ENCODE peak calls at places on chromosome 17, in six cellular contexts. N is GM12891, F is H1, J is HepG2, M is GM12878, X is K562. I is an unnamed sample.

GRCh38 chr17:15432807-15433547 is 34.4 kb downstream of the CDRT4 start:
- DNase-seq in J (peak), X (no peak), M (no peak), F (no peak), N (no peak), I (no peak)

GRCh38 chr17:27342059-27342458 is 48.1 kb downstream of the WSB1 start:
- DNase-seq in M (no peak), J (no peak), F (no peak), N (no peak), X (no peak), I (no peak)

GRCh38 chr17:21352981-21353265 is 23.2 kb upstream of the KCNJ12 start:
- DNase-seq in X (no peak), M (no peak), N (no peak), J (no peak), F (no peak), I (no peak)

GRCh38 chr17:42878123-42878880 is 22.3 kb upstream of the G6PC1 start:
- DNase-seq in F (peak), J (peak), N (no peak), X (no peak), M (no peak), I (no peak)

GRCh38 chr17:40065041-40065770 is 2.4 kb downstream of the THRA start:
- DNase-seq in F (no peak), J (no peak), X (no peak), M (no peak), N (no peak), I (no peak)

GRCh38 chr17:79591014-79591590 is 19.7 kb downstream of the RBFOX3 start:
- DNase-seq in J (no peak), X (no peak), N (no peak), M (no peak), F (no peak), I (no peak)

GRCh38 chr17:57875109-57876022 is 25.5 kb upstream of the MRPS23 start:
- DNase-seq in N (no peak), X (peak), J (peak), M (no peak), F (peak), I (no peak)

GRCh38 chr17:9788582-9788981 is 2.8 kb downstream of the DHRS7C start:
- DNase-seq in X (no peak), M (no peak), J (no peak), F (no peak), N (no peak), I (no peak)

GRCh38 chr17:21525464-21526130 is 149.4 kb downstream of the KCNJ12 start:
- DNase-seq in N (no peak), X (no peak), M (no peak), F (peak), J (no peak), I (no peak)

GRCh38 chr17:46916211-46916610 is 6.7 kb upstream of the GOSR2 start:
- DNase-seq in F (no peak), M (no peak), X (no peak), N (no peak), J (no peak), I (no peak)

GRCh38 chr17:41500131-41500911 is 5.1 kb downstream of the KRT13 start:
- DNase-seq in X (peak), J (no peak), F (no peak), M (no peak), N (no peak), I (no peak)

GRCh38 chr17:42422958-42423712 is at the start of gene CAVIN1:
- DNase-seq in N (peak), J (peak), F (peak), X (peak), M (no peak), I (peak)

GRCh38 chr17:9244066-9245052 is 223.0 kb downstream of the NTN1 start:
- DNase-seq in X (no peak), J (no peak), F (no peak), M (no peak), N (no peak), I (no peak)

GRCh38 chr17:260031-260791 is 78.8 kb upstream of the DOC2B start:
- DNase-seq in F (peak), J (no peak), X (no peak), N (no peak), M (no peak), I (no peak)

GRCh38 chr17:58326609-58327341 is 1.8 kb downstream of the TSPOAP1 start:
- DNase-seq in J (no peak), M (no peak), N (no peak), F (no peak), X (no peak), I (peak)

GRCh38 chr17:36468903-36469635 is 17.4 kb upstream of the ZNHIT3 start:
- DNase-seq in F (no peak), X (no peak), M (no peak), J (no peak), N (no peak), I (no peak)

GRCh38 chr17:72237223-72237622 is 116.4 kb downstream of the SOX9 start:
- DNase-seq in J (no peak), F (no peak), M (no peak), N (no peak), X (no peak), I (no peak)

GRCh38 chr17:62179525-62180161 is 114.6 kb upstream of the MED13 start:
- DNase-seq in X (peak), J (peak), F (no peak), M (no peak), N (no peak), I (no peak)

GRCh38 chr17:77191266-77191665 is 50.5 kb downstream of the SEC14L1 start:
- DNase-seq in N (no peak), F (no peak), X (no peak), M (no peak), J (no peak), I (no peak)

GRCh38 chr17:66829386-66829864 is 5.5 kb upstream of the CACNG5 start:
- DNase-seq in F (peak), N (no peak), X (peak), M (no peak), J (peak), I (no peak)

GRCh38 chr17:80025140-80025539 is 10.5 kb downstream of the TBC1D16 start:
- DNase-seq in M (no peak), X (no peak), N (no peak), J (no peak), F (no peak), I (no peak)

GRCh38 chr17:74135391-74136167 is 67.9 kb upstream of the RPL38 start:
- DNase-seq in F (no peak), X (no peak), J (no peak), N (no peak), M (no peak), I (no peak)

GRCh38 chr17:43857141-43857540 is 10.2 kb downstream of the CD300LG start:
- DNase-seq in X (no peak), M (no peak), N (no peak), F (no peak), J (no peak), I (no peak)

GRCh38 chr17:5866978-5867377 is 203.2 kb upstream of the WSCD1 start:
- DNase-seq in J (no peak), F (peak), N (no peak), X (no peak), M (no peak), I (no peak)

GRCh38 chr17:77424585-77425344 is 284.0 kb downstream of the SEC14L1 start:
- DNase-seq in J (no peak), F (no peak), M (no peak), X (peak), N (no peak), I (no peak)

GRCh38 chr17:9291912-9292562 is 270.7 kb downstream of the NTN1 start:
- DNase-seq in M (no peak), F (peak), J (peak), X (peak), N (peak), I (peak)

GRCh38 chr17:13806023-13806553 is 204.4 kb upstream of the HS3ST3A1 start:
- DNase-seq in J (no peak), M (no peak), N (no peak), F (no peak), X (no peak), I (no peak)

GRCh38 chr17:40694584-40694983 is 9.0 kb downstream of the KRT24 start:
- DNase-seq in N (no peak), J (no peak), F (no peak), X (no peak), M (no peak), I (no peak)

GRCh38 chr17:16286009-16286946 is 67.0 kb downstream of the CENPV start:
- DNase-seq in F (peak), X (peak), N (peak), J (peak), M (peak), I (peak)

GRCh38 chr17:6471531-6472465 is 27.5 kb downstream of the PIMREG start:
- DNase-seq in N (no peak), X (peak), F (no peak), J (no peak), M (no peak), I (no peak)

GRCh38 chr17:4622375-4622774 is 19.1 kb downstream of the ALOX15 start:
- DNase-seq in X (no peak), J (no peak), N (no peak), M (no peak), F (no peak), I (no peak)

GRCh38 chr17:50772251-50772650 is 4.9 kb upstream of the ANKRD40CL start:
- DNase-seq in M (no peak), F (no peak), N (peak), J (no peak), X (no peak), I (peak)

GRCh38 chr17:50778471-50778870 is 11.2 kb upstream of the ANKRD40CL start:
- DNase-seq in M (no peak), X (no peak), N (no peak), J (no peak), F (no peak), I (no peak)

GRCh38 chr17:50778988-50779387 is 11.7 kb upstream of the ANKRD40CL start:
- DNase-seq in M (no peak), F (no peak), X (no peak), J (no peak), N (no peak), I (no peak)

GRCh38 chr17:50769884-50770283 is 2.6 kb upstream of the ANKRD40CL start:
- DNase-seq in M (no peak), N (no peak), J (no peak), F (peak), X (no peak), I (no peak)

GRCh38 chr17:50774225-50774803 is 7.0 kb upstream of the ANKRD40CL start:
- DNase-seq in M (no peak), X (no peak), J (no peak), N (no peak), F (no peak), I (no peak)
- TF ChIP-seq TAF1 in M (no peak), X (no peak), J (no peak), N (no peak), F (no peak), I (no peak)

DNA sequence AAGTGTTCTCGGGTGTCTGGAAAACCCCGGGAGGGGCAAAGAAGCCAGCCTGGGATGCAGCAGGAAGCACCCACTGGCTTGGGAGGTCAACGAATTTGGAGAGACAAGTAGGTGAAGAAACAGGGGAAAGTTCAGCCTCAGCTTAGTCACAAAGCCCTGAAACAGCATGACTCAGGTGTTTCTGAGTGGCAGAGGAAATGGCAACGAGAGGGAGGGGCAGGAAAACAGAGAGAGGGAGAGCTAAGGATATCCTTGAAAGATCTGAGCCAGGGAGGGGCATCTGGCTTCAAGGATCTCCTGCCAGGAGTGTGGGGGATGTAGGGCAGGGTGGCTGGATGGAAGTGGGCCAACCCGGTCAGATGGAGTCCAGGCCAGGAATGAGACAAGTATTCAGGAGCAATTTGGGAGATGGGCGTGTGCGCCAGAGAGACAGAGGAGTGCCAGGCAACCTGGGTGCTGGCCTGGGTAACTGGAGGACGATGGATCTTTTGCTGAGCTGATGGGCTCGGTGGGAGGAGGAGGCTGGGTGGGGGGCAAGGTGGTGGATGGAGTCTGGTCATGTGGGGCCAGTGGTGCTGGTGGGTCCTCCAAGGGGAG is 27.2 kb downstream of the ABCC3 start:
- DNase-seq in F (no peak), N (no peak), J (peak), X (peak), M (no peak), I (no peak)
- TF ChIP-seq POLR2A in F (no peak), N (no peak), J (peak), X (peak), M (no peak), I (no peak)

GRCh38 chr17:45384800-45385262 is 47.8 kb downstream of the ARHGAP27 start:
- DNase-seq in F (peak), M (no peak), J (no peak), X (no peak), N (no peak), I (no peak)
- TF ChIP-seq POLR2AphosphoS5 in F (no peak), M (no peak), J (no peak), X (no peak), N (no peak), I (no peak)

GRCh38 chr17:75614006-75614405 is 19.2 kb upstream of the SMIM5 start:
- DNase-seq in F (no peak), J (no peak), N (no peak), M (no peak), X (peak), I (no peak)
- TF ChIP-seq TAF1 in F (no peak), J (no peak), N (no peak), M (no peak), X (no peak), I (no peak)

GRCh38 chr17:75611746-75612437 is 21.3 kb upstream of the SMIM5 start:
- DNase-seq in N (no peak), X (no peak), J (no peak), M (no peak), F (no peak), I (no peak)
- TF ChIP-seq POLR2A in N (no peak), X (no peak), J (no peak), M (no peak), F (no peak), I (no peak)

I was measured in GM12892.